ENCODE peak calls at places on chromosomes 7 and 10, in seven cellular contexts. One of them, this sample, is unnamed.

GRCh38 chr7:78959471-78959870 is 494.0 kb downstream of the MAGI2 start:
- DNase-seq in osteocyte: no peak
- DNase-seq in M059J: peak
- DNase-seq in left kidney: no peak
- DNase-seq in activated T-cell treated with anti-CD3 and anti-CD28 coated beads for 1 hour: no peak
- DNase-seq in testis: no peak
- DNase-seq in Jurkat, Clone E6-1: no peak
- DNase-seq in this sample: no peak

GRCh38 chr7:1603346-1604211 is 33.7 kb upstream of the PSMG3 start:
- DNase-seq in testis: no peak
- DNase-seq in osteocyte: no peak
- DNase-seq in left kidney: peak
- DNase-seq in M059J: no peak
- DNase-seq in activated T-cell treated with anti-CD3 and anti-CD28 coated beads for 1 hour: no peak
- DNase-seq in Jurkat, Clone E6-1: no peak
- DNase-seq in this sample: no peak

GRCh38 chr10:89845541-89846275 is 144.3 kb downstream of the KIF20B start:
- DNase-seq in left kidney: no peak
- DNase-seq in M059J: peak
- DNase-seq in testis: no peak
- DNase-seq in osteocyte: no peak
- DNase-seq in activated T-cell treated with anti-CD3 and anti-CD28 coated beads for 1 hour: no peak
- DNase-seq in Jurkat, Clone E6-1: no peak
- DNase-seq in this sample: no peak

GRCh38 chr10:97042081-97042480 is 143.7 kb downstream of the SLIT1 start:
- DNase-seq in M059J: no peak
- DNase-seq in osteocyte: no peak
- DNase-seq in activated T-cell treated with anti-CD3 and anti-CD28 coated beads for 1 hour: no peak
- DNase-seq in testis: no peak
- DNase-seq in left kidney: no peak
- DNase-seq in Jurkat, Clone E6-1: no peak
- DNase-seq in this sample: no peak

GRCh38 chr7:151327659-151328058 is 14.0 kb upstream of the NUB1 start:
- DNase-seq in osteocyte: no peak
- DNase-seq in Jurkat, Clone E6-1: no peak
- DNase-seq in left kidney: no peak
- DNase-seq in M059J: peak
- DNase-seq in activated T-cell treated with anti-CD3 and anti-CD28 coated beads for 1 hour: no peak
- DNase-seq in testis: no peak
- DNase-seq in this sample: no peak

GRCh38 chr10:46523119-46523880 is 33.2 kb downstream of the GPRIN2 start:
- DNase-seq in testis: no peak
- DNase-seq in osteocyte: no peak
- DNase-seq in left kidney: no peak
- DNase-seq in activated T-cell treated with anti-CD3 and anti-CD28 coated beads for 1 hour: no peak
- DNase-seq in Jurkat, Clone E6-1: no peak
- DNase-seq in M059J: peak
- DNase-seq in this sample: peak

GRCh38 chr7:159033473-159033825 is 111.2 kb downstream of the VIPR2 start:
- DNase-seq in testis: no peak
- DNase-seq in activated T-cell treated with anti-CD3 and anti-CD28 coated beads for 1 hour: no peak
- DNase-seq in osteocyte: no peak
- DNase-seq in Jurkat, Clone E6-1: no peak
- DNase-seq in left kidney: no peak
- DNase-seq in M059J: no peak
- DNase-seq in this sample: no peak

GRCh38 chr10:133399123-133399601 is 5.2 kb downstream of the MTG1 start:
- DNase-seq in Jurkat, Clone E6-1: no peak
- DNase-seq in osteocyte: no peak
- DNase-seq in testis: no peak
- DNase-seq in left kidney: no peak
- DNase-seq in M059J: no peak
- DNase-seq in activated T-cell treated with anti-CD3 and anti-CD28 coated beads for 1 hour: no peak
- DNase-seq in this sample: peak

GRCh38 chr10:97363071-97363470 is 28.5 kb upstream of the FRAT2 start:
- DNase-seq in osteocyte: no peak
- DNase-seq in M059J: no peak
- DNase-seq in activated T-cell treated with anti-CD3 and anti-CD28 coated beads for 1 hour: no peak
- DNase-seq in Jurkat, Clone E6-1: no peak
- DNase-seq in testis: no peak
- DNase-seq in left kidney: no peak
- DNase-seq in this sample: no peak

GRCh38 chr10:103564799-103565365 is 71.4 kb downstream of the NEURL1 start:
- DNase-seq in osteocyte: no peak
- DNase-seq in left kidney: no peak
- DNase-seq in M059J: no peak
- DNase-seq in Jurkat, Clone E6-1: no peak
- DNase-seq in testis: peak
- DNase-seq in activated T-cell treated with anti-CD3 and anti-CD28 coated beads for 1 hour: no peak
- DNase-seq in this sample: no peak

GRCh38 chr7:100396421-100396982 is 23.2 kb downstream of the PILRA start:
- DNase-seq in Jurkat, Clone E6-1: peak
- DNase-seq in left kidney: no peak
- DNase-seq in osteocyte: no peak
- DNase-seq in activated T-cell treated with anti-CD3 and anti-CD28 coated beads for 1 hour: no peak
- DNase-seq in M059J: no peak
- DNase-seq in testis: no peak
- DNase-seq in this sample: no peak

GRCh38 chr10:114033566-114033965 is 10.1 kb upstream of the ADRB1 start:
- DNase-seq in activated T-cell treated with anti-CD3 and anti-CD28 coated beads for 1 hour: no peak
- DNase-seq in left kidney: no peak
- DNase-seq in osteocyte: no peak
- DNase-seq in M059J: no peak
- DNase-seq in testis: no peak
- DNase-seq in Jurkat, Clone E6-1: no peak
- DNase-seq in this sample: no peak

GRCh38 chr7:157936976-157937375 is 600.2 kb downstream of the DNAJB6 start:
- DNase-seq in activated T-cell treated with anti-CD3 and anti-CD28 coated beads for 1 hour: no peak
- DNase-seq in testis: no peak
- DNase-seq in left kidney: no peak
- DNase-seq in M059J: no peak
- DNase-seq in Jurkat, Clone E6-1: no peak
- DNase-seq in osteocyte: peak
- DNase-seq in this sample: no peak

GRCh38 chr10:114719311-114719710 is 61.2 kb upstream of the ABLIM1 start:
- DNase-seq in testis: no peak
- DNase-seq in activated T-cell treated with anti-CD3 and anti-CD28 coated beads for 1 hour: no peak
- DNase-seq in Jurkat, Clone E6-1: no peak
- DNase-seq in left kidney: no peak
- DNase-seq in M059J: no peak
- DNase-seq in osteocyte: no peak
- DNase-seq in this sample: no peak